ENCODE peak calls at places on chromosomes 5 and 9, in four cellular contexts. U, K, R and Q are unnamed samples.

GRCh38 chr9:99660191-99660636 is 161.5 kb upstream of the NR4A3 start:
- DNase-seq in K (no peak), R (no peak), U (no peak), Q (no peak)

GRCh38 chr9:32524558-32525461 is 1.2 kb downstream of the RIGI start:
- DNase-seq in U (no peak), K (peak; percentile 71), R (no peak), Q (no peak)

GRCh38 chr9:106675780-106676179 is 187.2 kb upstream of the ZNF462 start:
- DNase-seq in K (no peak), R (no peak), U (no peak), Q (no peak)

GRCh38 chr5:1521671-1522600 is 1.8 kb downstream of the LPCAT1 start:
- DNase-seq in K (peak; percentile 21), R (no peak), U (no peak), Q (peak; percentile 68)

GRCh38 chr9:120928015-120928719 is 1.6 kb upstream of the TRAF1 start:
- DNase-seq in U (no peak), R (no peak), K (peak; percentile 51), Q (no peak)

GRCh38 chr9:115855458-115856133 is 298.0 kb upstream of the PAPPA start:
- DNase-seq in R (no peak), U (no peak), K (no peak), Q (no peak)

GRCh38 chr9:113386571-113387393 is 10.0 kb upstream of the HDHD3 start:
- DNase-seq in R (no peak), K (no peak), U (no peak), Q (no peak)

GRCh38 chr5:135251099-135251498 is 147.9 kb downstream of the MACROH2A1 start:
- DNase-seq in R (no peak), K (no peak), U (no peak), Q (no peak)

GRCh38 chr5:94174748-94175411 is 433.5 kb upstream of the POU5F2 start:
- DNase-seq in K (no peak), R (no peak), U (no peak), Q (no peak)

GRCh38 chr5:14739538-14739937 is 75.0 kb downstream of the OTULIN start:
- DNase-seq in K (no peak), R (no peak), U (no peak), Q (no peak)

GRCh38 chr9:18863821-18864220 is 169.2 kb downstream of the SAXO1 start:
- DNase-seq in R (no peak), U (no peak), K (no peak), Q (no peak)

GRCh38 chr9:71928806-71929205 is 17.4 kb downstream of the C9orf85 start:
- DNase-seq in U (no peak), K (no peak), R (no peak), Q (no peak)

GRCh38 chr9:133881671-133882381 is 110.3 kb downstream of the VAV2 start:
- DNase-seq in K (no peak), U (no peak), R (no peak), Q (no peak)